ENCODE peak calls at places on chromosomes 6 and 20, in nine cellular contexts. L, Y, P, G, A, J, F, X and H are unnamed samples.

GRCh38 chr20:47205577-47206123 is 150.8 kb downstream of the ZMYND8 start:
- DNase-seq in X (peak; percentile 55), F (no peak), Y (peak; percentile 23), J (peak; percentile 75), G (peak; percentile 59), A (peak; percentile 7), P (peak; percentile 77), L (no peak), H (peak; percentile 67)

GRCh38 chr20:58647814-58648501 is 3.1 kb upstream of the STX16 start:
- DNase-seq in X (no peak), A (no peak), F (no peak), Y (no peak), P (no peak), J (no peak), L (no peak), G (peak; percentile 42), H (no peak)

GRCh38 chr6:165814669-165815068 is 151.6 kb upstream of the PDE10A start:
- DNase-seq in A (no peak), Y (no peak), J (no peak), F (no peak), X (no peak), G (no peak), P (no peak), L (no peak), H (no peak)

GRCh38 chr6:55953384-55953783 is 78.0 kb upstream of the BMP5 start:
- DNase-seq in Y (no peak), P (peak; percentile 0), L (no peak), A (peak; percentile 8), G (peak; percentile 33), J (no peak), X (no peak), F (no peak), H (no peak)

GRCh38 chr20:2814076-2814475 is 711 bp upstream of the C20orf141 start:
- DNase-seq in L (no peak), X (no peak), J (no peak), G (no peak), P (no peak), A (no peak), F (no peak), Y (no peak), H (no peak)

GRCh38 chr20:18985551-18985950 is 172.0 kb downstream of the SCP2D1 start:
- DNase-seq in F (no peak), Y (no peak), X (no peak), A (no peak), L (no peak), J (no peak), G (no peak), P (no peak), H (no peak)

GRCh38 chr6:90648873-90649272 is 62.0 kb upstream of the MAP3K7 start:
- DNase-seq in L (no peak), Y (no peak), J (no peak), A (no peak), G (no peak), P (no peak), X (no peak), F (no peak), H (no peak)

GRCh38 chr6:6569768-6570167 is 18.8 kb upstream of the LY86 start:
- DNase-seq in F (no peak), X (no peak), L (no peak), A (no peak), P (no peak), J (no peak), G (no peak), Y (no peak), H (no peak)

GRCh38 chr6:3376888-3377535 is 79.8 kb downstream of the SLC22A23 start:
- DNase-seq in A (no peak), X (no peak), J (no peak), G (no peak), F (no peak), Y (no peak), P (no peak), L (no peak), H (no peak)

GRCh38 chr6:147708170-147708569 is 199.7 kb downstream of the SAMD5 start:
- DNase-seq in G (no peak), X (no peak), Y (no peak), L (no peak), J (no peak), A (no peak), F (no peak), P (no peak), H (no peak)

GRCh38 chr20:40664891-40665290 is 24.1 kb downstream of the MAFB start:
- DNase-seq in G (no peak), L (no peak), X (no peak), P (no peak), F (no peak), A (no peak), Y (no peak), J (no peak), H (no peak)